ENCODE peak calls at places on chromosomes 6 and 20, in five cellular contexts. V, K, Z, D and I are unnamed samples.

GRCh38 chr20:62941792-62942191 is 3.8 kb downstream of the GID8 start:
- DNase-seq in D (no peak), V (no peak), Z (no peak), K (no peak), I (no peak)

GRCh38 chr20:14992071-14992654 is 654.8 kb upstream of the FLRT3 start:
- DNase-seq in D (no peak), V (no peak), Z (no peak), K (no peak), I (no peak)

GRCh38 chr20:21505810-21506530 is 7.9 kb downstream of the NKX2-2 start:
- DNase-seq in K (peak; percentile 85), D (peak; percentile 57), Z (peak; percentile 30), V (peak; percentile 45), I (peak; percentile 16)

GRCh38 chr20:10648651-10649050 is 25.1 kb downstream of the JAG1 start:
- DNase-seq in Z (no peak), K (no peak), V (peak; percentile 1), D (no peak), I (no peak)

GRCh38 chr20:16518068-16518783 is 55.0 kb downstream of the KIF16B start:
- DNase-seq in K (peak; percentile 84), D (no peak), V (peak; percentile 45), Z (no peak), I (peak; percentile 50)

GRCh38 chr20:49866051-49866450 is 49.3 kb downstream of the SPATA2 start:
- DNase-seq in V (no peak), Z (no peak), D (no peak), K (no peak), I (no peak)

GRCh38 chr6:13468839-13469238 is 18.6 kb downstream of the GFOD1 start:
- DNase-seq in Z (no peak), K (no peak), D (no peak), V (no peak), I (no peak)

GRCh38 chr20:50701055-50701963 is 10.0 kb upstream of the RIPOR3 start:
- DNase-seq in Z (no peak), D (no peak), K (no peak), V (no peak), I (no peak)

GRCh38 chr20:11144114-11144513 is 470.3 kb upstream of the JAG1 start:
- DNase-seq in Z (no peak), V (no peak), K (no peak), D (no peak), I (no peak)

GRCh38 chr6:5459346-5459745 is 198.0 kb downstream of the FARS2 start:
- DNase-seq in D (no peak), Z (no peak), V (no peak), K (no peak), I (no peak)

GRCh38 chr6:7148100-7148822 is 40.5 kb downstream of the RREB1 start:
- DNase-seq in V (no peak), Z (no peak), K (no peak), D (no peak), I (no peak)

GRCh38 chr20:48187891-48188290 is 402.6 kb upstream of the SULF2 start:
- DNase-seq in K (no peak), D (no peak), Z (no peak), V (no peak), I (no peak)

GRCh38 chr20:22411568-22412450 is 172.6 kb downstream of the FOXA2 start:
- DNase-seq in K (no peak), V (no peak), D (no peak), Z (no peak), I (no peak)

GRCh38 chr6:143482593-143482992 is 28.9 kb downstream of the FUCA2 start:
- DNase-seq in V (no peak), Z (no peak), D (no peak), K (no peak), I (no peak)

GRCh38 chr20:14444106-14444505 is 106.7 kb upstream of the FLRT3 start:
- DNase-seq in Z (no peak), K (no peak), D (no peak), V (no peak), I (no peak)

GRCh38 chr6:65072500-65072899 is 634.5 kb downstream of the EYS start:
- DNase-seq in K (no peak), V (no peak), Z (no peak), D (no peak), I (no peak)

GRCh38 chr6:163538331-163538730 is 123.8 kb downstream of the QKI start:
- DNase-seq in V (no peak), D (no peak), Z (no peak), K (no peak), I (no peak)

GRCh38 chr6:119535332-119535731 is 185.8 kb upstream of the MAN1A1 start:
- DNase-seq in K (no peak), D (no peak), Z (no peak), V (no peak), I (no peak)

GRCh38 chr6:81999270-81999669 is 246.8 kb upstream of the TENT5A start:
- DNase-seq in V (no peak), D (no peak), Z (no peak), K (no peak), I (no peak)

GRCh38 chr20:49149281-49150045 is 38.7 kb downstream of the STAU1 start:
- DNase-seq in K (no peak), V (no peak), Z (no peak), D (no peak), I (no peak)

GRCh38 chr6:132300323-132300949 is 100.8 kb downstream of the MOXD1 start:
- DNase-seq in V (peak; percentile 19), Z (no peak), D (no peak), K (peak; percentile 26), I (no peak)

GRCh38 chr20:23205656-23206055 is 119.5 kb upstream of the CD93 start:
- DNase-seq in Z (no peak), K (no peak), V (peak; percentile 43), D (no peak), I (no peak)

GRCh38 chr6:95203153-95203754 is 374.1 kb upstream of the MANEA start:
- DNase-seq in Z (no peak), K (peak; percentile 61), V (no peak), D (no peak), I (no peak)

GRCh38 chr20:21352703-21353102 is 44.6 kb downstream of the NKX2-4 start:
- DNase-seq in K (peak; percentile 7), Z (no peak), V (no peak), D (no peak), I (no peak)

GRCh38 chr6:159125977-159126376 is 43.2 kb upstream of the FNDC1 start:
- DNase-seq in D (no peak), V (no peak), K (no peak), Z (no peak), I (no peak)